ENCODE peak calls at places on chromosomes 16 and 17, in five cellular contexts. I is stomach, R is heart left ventricle, P is body of pancreas, Z is A549. Q is an unnamed sample. For H3K4me1, the result is how much of the 10 kb centered on the place peaks cover.

GRCh38 chr17:14300628-14301278 is at the start of gene HS3ST3B1:
- DNase-seq in I (peak), R (peak), P (peak), Z (peak), Q (peak)

GRCh38 chr16:85395207-85395912 is 217.8 kb upstream of the GSE1 start:
- DNase-seq in I (peak), R (peak), P (peak), Z (peak), Q (peak)

GRCh38 chr17:21019976-21020575 is 22.7 kb downstream of the USP22 start:
- DNase-seq in I (peak), R (no peak), P (no peak), Z (no peak), Q (no peak)

GRCh38 chr16:65121870-65122723 is at the start of gene CDH11:
- DNase-seq in I (peak), R (peak), P (peak), Z (no peak), Q (peak)

GRCh38 chr16:10583269-10583668 is 2.9 kb upstream of the EMP2 start:
- DNase-seq in I (no peak), R (no peak), P (no peak), Z (no peak), Q (no peak)

GRCh38 chr17:31371511-31372097 is 19.9 kb upstream of the RAB11FIP4 start:
- DNase-seq in I (no peak), R (no peak), P (no peak), Z (no peak), Q (no peak)

GRCh38 chr16:84378567-84378966 is 10.2 kb downstream of the ATP2C2 start:
- DNase-seq in I (no peak), R (no peak), P (no peak), Z (no peak), Q (no peak)

GRCh38 chr16:51994597-51994996 is 552.3 kb downstream of the TOX3 start:
- DNase-seq in I (peak), R (peak), P (peak), Z (no peak), Q (no peak)

GRCh38 chr16:10971560-10971961 is 27.2 kb downstream of the CLEC16A start:
- DNase-seq in I (no peak), R (peak), P (no peak), Z (peak), Q (no peak)

GRCh38 chr17:32927724-32928526 is at the start of gene TMEM98:
- DNase-seq in I (peak), R (no peak), P (peak), Z (no peak), Q (no peak)

GRCh38 chr16:48576927-48577326 is 33.1 kb downstream of the N4BP1 start:
- DNase-seq in I (no peak), R (no peak), P (no peak), Z (no peak), Q (no peak)

GRCh38 chr17:42568341-42569111 is 1.6 kb downstream of the MLX start:
- DNase-seq in I (no peak), R (no peak), P (no peak), Z (no peak), Q (no peak)

GRCh38 chr17:50911450-50911849 is 45.3 kb upstream of the TOB1 start:
- DNase-seq in I (no peak), R (no peak), P (no peak), Z (no peak), Q (no peak)

GRCh38 chr17:64148699-64149098 is 18.8 kb upstream of the ERN1 start:
- DNase-seq in I (peak), R (peak), P (peak), Z (no peak), Q (no peak)

GRCh38 chr17:18974407-18975149 is 22.6 kb downstream of the SLC5A10 start:
- DNase-seq in I (no peak), R (no peak), P (no peak), Z (no peak), Q (no peak)

GRCh38 chr17:8366231-8366630 is 10.3 kb downstream of the KRABD2 start:
- DNase-seq in I (no peak), R (no peak), P (no peak), Z (no peak), Q (no peak)

GRCh38 chr16:80614908-80615696 is 74.3 kb downstream of the DYNLRB2 start:
- DNase-seq in I (no peak), R (no peak), P (no peak), Z (peak), Q (no peak)

GRCh38 chr17:40342575-40343058 is 21.9 kb downstream of the GJD3 start:
- DNase-seq in I (no peak), R (no peak), P (no peak), Z (no peak), Q (no peak)

GRCh38 chr17:40343126-40344119 is 21.1 kb downstream of the GJD3 start:
- DNase-seq in I (no peak), R (peak), P (no peak), Z (no peak), Q (no peak)

GRCh38 chr17:40346061-40346767 is 18.3 kb downstream of the GJD3 start:
- DNase-seq in I (no peak), R (peak), P (no peak), Z (no peak), Q (no peak)

GRCh38 chr17:40345161-40346034 is 19.1 kb downstream of the GJD3 start:
- DNase-seq in I (peak), R (peak), P (peak), Z (peak), Q (peak)

DNA sequence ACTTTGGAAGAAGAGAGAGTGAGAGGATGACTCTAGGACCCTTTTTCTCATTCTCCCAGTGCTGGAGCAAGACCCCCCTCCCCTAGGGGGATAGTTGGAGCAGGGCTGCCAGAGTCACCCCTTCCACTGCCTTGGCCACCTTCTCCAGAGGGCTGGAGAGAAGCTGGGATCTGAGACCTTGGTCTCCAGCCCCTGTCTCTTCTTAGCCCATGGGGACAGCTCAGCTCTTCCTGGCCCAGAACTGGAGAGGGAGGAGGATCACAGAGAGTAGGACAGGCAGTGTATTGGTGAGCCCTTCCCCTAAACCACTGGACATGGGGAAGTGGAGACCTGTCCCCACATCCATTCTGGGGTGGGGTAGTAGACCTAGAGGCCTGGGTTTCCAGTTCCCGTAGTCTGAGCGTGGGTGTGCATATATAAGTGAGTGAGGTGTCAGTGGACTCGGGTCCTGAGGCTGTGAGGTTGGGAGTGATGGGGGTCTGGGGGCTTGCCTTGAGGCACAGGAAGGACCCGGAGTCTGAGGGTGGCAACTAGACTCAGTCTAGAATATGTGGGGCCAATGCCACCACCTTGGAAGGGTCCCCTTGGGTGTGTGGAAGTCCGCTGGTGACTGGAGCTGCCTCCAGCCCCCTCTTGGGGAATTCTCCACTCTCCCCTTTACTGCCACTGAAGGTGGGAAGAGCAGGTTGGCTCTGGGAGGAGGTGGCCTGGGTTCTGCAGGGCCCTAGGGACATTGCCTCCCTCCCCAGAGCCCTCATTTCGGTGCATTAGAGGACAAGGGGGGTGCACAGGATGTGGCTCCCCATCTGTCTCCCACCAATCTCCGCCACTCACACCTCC is 20.0 kb downstream of the GJD3 start:
- DNase-seq in I (no peak), R (no peak), P (no peak), Z (no peak), Q (no peak)
- H3K4me1 ChIP-seq in I (half or more), R (half or more), P (half or more), Z (half or more), Q (half or more)

GRCh38 chr16:56425439-56425832 is at the start of gene AMFR:
- DNase-seq in I (peak), R (peak), P (peak), Z (peak), Q (peak)
- TF ChIP-seq POLR2A in I (no peak), R (no peak), P (no peak), Z (peak), Q (no peak)

GRCh38 chr17:81964081-81964849 is 3.3 kb upstream of the NOTUM start:
- DNase-seq in I (no peak), R (no peak), P (no peak), Z (no peak), Q (peak)

GRCh38 chr17:81967533-81968395 is 6.8 kb upstream of the NOTUM start:
- DNase-seq in I (peak), R (peak), P (peak), Z (peak), Q (peak)

GRCh38 chr17:81968396-81968745 is 7.4 kb upstream of the NOTUM start:
- DNase-seq in I (no peak), R (no peak), P (no peak), Z (no peak), Q (no peak)

GRCh38 chr17:81967244-81967532 is 6.2 kb upstream of the NOTUM start:
- DNase-seq in I (no peak), R (no peak), P (no peak), Z (no peak), Q (peak)

GRCh38 chr17:81966343-81967243 is 5.6 kb upstream of the NOTUM start:
- DNase-seq in I (peak), R (peak), P (no peak), Z (no peak), Q (peak)
- H3K27ac ChIP-seq in I (peak), R (no peak), P (no peak), Z (no peak), Q (peak)

GRCh38 chr16:24018485-24018884 is 182.7 kb downstream of the PRKCB start:
- DNase-seq in I (no peak), R (no peak), P (no peak), Z (no peak), Q (no peak)
- H3K4me1 ChIP-seq in I (under half), R (under half), P (under half), Z (under half), Q (under half)

GRCh38 chr17:44348234-44348987 is 3.3 kb downstream of the GRN start:
- DNase-seq in I (no peak), R (no peak), P (no peak), Z (no peak), Q (no peak)

GRCh38 chr17:44344939-44345496 is at the start of gene GRN:
- DNase-seq in I (peak), R (peak), P (peak), Z (peak), Q (peak)

GRCh38 chr17:44343510-44344209 is 1.4 kb upstream of the GRN start:
- DNase-seq in I (no peak), R (no peak), P (no peak), Z (no peak), Q (no peak)

GRCh38 chr17:44346064-44346844 is 1.2 kb downstream of the GRN start:
- DNase-seq in I (no peak), R (no peak), P (no peak), Z (no peak), Q (no peak)

GRCh38 chr17:44345497-44346026 is 460 bp downstream of the GRN start:
- DNase-seq in I (peak), R (peak), P (peak), Z (peak), Q (peak)
- TF ChIP-seq POLR2A in I (no peak), R (no peak), P (no peak), Z (no peak), Q (no peak)

GRCh38 chr16:31063495-31063842 is 10.6 kb downstream of the ZNF668 start:
- DNase-seq in I (no peak), R (no peak), P (no peak), Z (no peak), Q (no peak)

GRCh38 chr16:31061813-31062440 is 12.1 kb downstream of the ZNF668 start:
- DNase-seq in I (no peak), R (no peak), P (no peak), Z (no peak), Q (no peak)

GRCh38 chr16:31061126-31061812 is 12.8 kb downstream of the ZNF668 start:
- DNase-seq in I (no peak), R (no peak), P (no peak), Z (no peak), Q (no peak)

GRCh38 chr16:31064882-31065461 is 9.1 kb downstream of the ZNF668 start:
- DNase-seq in I (no peak), R (peak), P (no peak), Z (peak), Q (no peak)

GRCh38 chr16:31063843-31064611 is 10.0 kb downstream of the ZNF668 start:
- DNase-seq in I (no peak), R (no peak), P (no peak), Z (no peak), Q (no peak)
- H3K27ac ChIP-seq in I (peak), R (peak), P (no peak), Z (peak), Q (peak)